ENCODE peak calls at places on chromosomes 13 and 19, in four cellular contexts. Z is psoas muscle, V is GM23248, C is thoracic aorta. B is an unnamed sample. For H3K4me1, the result is how much of the 10 kb centered on the place peaks cover.

GRCh38 chr13:83752141-83752540 is 130.1 kb downstream of the SLITRK1 start:
- DNase-seq in Z (no peak), C (no peak), V (peak), B (no peak)

GRCh38 chr19:50300814-50301606 is 28.2 kb downstream of the KCNC3 start:
- DNase-seq in V (peak), Z (no peak), C (no peak), B (no peak)

GRCh38 chr19:9709305-9709704 is 34.4 kb upstream of the ZNF562 start:
- DNase-seq in V (no peak), C (no peak), Z (no peak), B (no peak)

GRCh38 chr19:6210091-6210490 is 69.7 kb downstream of the MLLT1 start:
- DNase-seq in C (no peak), V (no peak), Z (peak), B (no peak)

GRCh38 chr19:11699931-11700794 is 38.6 kb downstream of the ZNF823 start:
- DNase-seq in Z (no peak), V (peak), C (no peak), B (no peak)

GRCh38 chr19:16894080-16894479 is 5.3 kb downstream of the F2RL3 start:
- DNase-seq in C (no peak), Z (no peak), V (no peak), B (no peak)

GRCh38 chr19:40165362-40165937 is 25.8 kb upstream of the MAP3K10 start:
- DNase-seq in V (peak), C (no peak), Z (peak), B (peak)

GRCh38 chr19:34350161-34350561 is 14.8 kb upstream of the GPI start:
- DNase-seq in Z (no peak), V (peak), C (no peak), B (no peak)

GRCh38 chr19:40143612-40144011 is 47.6 kb upstream of the MAP3K10 start:
- DNase-seq in Z (no peak), C (no peak), V (no peak), B (no peak)

GRCh38 chr19:15251749-15252397 is 19.6 kb upstream of the EPHX3 start:
- DNase-seq in V (peak), C (peak), Z (peak), B (peak)

GRCh38 chr19:7682175-7682855 is 1.7 kb downstream of the TRAPPC5 start:
- DNase-seq in Z (no peak), V (peak), C (no peak), B (no peak)

GRCh38 chr13:66859078-66859477 is 371.1 kb downstream of the PCDH9 start:
- DNase-seq in C (no peak), V (no peak), Z (no peak), B (no peak)

GRCh38 chr13:100987993-100988392 is 313.4 kb upstream of the TMTC4 start:
- DNase-seq in Z (no peak), C (no peak), V (peak), B (no peak)

GRCh38 chr19:27705896-27706295 is 1507.1 kb downstream of the UQCRFS1 start:
- DNase-seq in V (no peak), C (no peak), Z (no peak), B (no peak)

GRCh38 chr13:113964251-113964995 is 9.5 kb downstream of the C13orf46 start:
- DNase-seq in V (no peak), Z (peak), C (no peak), B (no peak)

GRCh38 chr13:35979378-35979911 is 151.7 kb downstream of the DCLK1 start:
- DNase-seq in C (peak), Z (peak), V (peak), B (peak)

GRCh38 chr13:20525601-20526544 is at the start of gene CRYL1:
- DNase-seq in Z (peak), V (peak), C (peak), B (peak)

GRCh38 chr13:80010846-80011245 is 330.1 kb downstream of the SPRY2 start:
- DNase-seq in C (no peak), Z (no peak), V (no peak), B (no peak)

GRCh38 chr13:24275041-24275440 is 34.3 kb upstream of the C1QTNF9 start:
- DNase-seq in V (no peak), C (no peak), Z (no peak), B (no peak)

GRCh38 chr13:24279706-24280105 is 29.7 kb upstream of the C1QTNF9 start:
- DNase-seq in V (no peak), Z (no peak), C (no peak), B (no peak)

GRCh38 chr13:24279267-24279666 is 30.1 kb upstream of the C1QTNF9 start:
- DNase-seq in V (no peak), C (no peak), Z (no peak), B (no peak)

GRCh38 chr13:24276310-24276709 is 33.1 kb upstream of the C1QTNF9 start:
- DNase-seq in C (no peak), V (no peak), Z (no peak), B (no peak)

GRCh38 chr13:24277721-24278120 is 31.7 kb upstream of the C1QTNF9 start:
- DNase-seq in Z (no peak), C (no peak), V (no peak), B (no peak)
- H3K4me1 ChIP-seq in Z (under half), C (under half), V (under half), B (under half)

GRCh38 chr19:13984875-13985741 is 21.0 kb downstream of the RFX1 start:
- DNase-seq in Z (no peak), C (no peak), V (no peak), B (no peak)
- H3K4me1 ChIP-seq in Z (under half), C (under half), V (under half), B (under half)

GRCh38 chr13:111245781-111246384 is 74.6 kb upstream of the TEX29 start:
- DNase-seq in Z (no peak), C (no peak), V (peak), B (no peak)
- H3K4me1 ChIP-seq in Z (half or more), C (under half), V (under half), B (under half)

GRCh38 chr19:18292460-18292809 is 11.0 kb upstream of the JUND start:
- DNase-seq in V (no peak), Z (no peak), C (no peak), B (no peak)

GRCh38 chr19:18290250-18291018 is 9.0 kb upstream of the JUND start:
- DNase-seq in Z (no peak), V (peak), C (no peak), B (peak)

GRCh38 chr19:18291019-18291524 is 9.7 kb upstream of the JUND start:
- DNase-seq in Z (no peak), V (no peak), C (no peak), B (peak)

GRCh38 chr19:18292810-18293641 is 11.6 kb upstream of the JUND start:
- DNase-seq in V (peak), C (peak), Z (peak), B (peak)

DNA sequence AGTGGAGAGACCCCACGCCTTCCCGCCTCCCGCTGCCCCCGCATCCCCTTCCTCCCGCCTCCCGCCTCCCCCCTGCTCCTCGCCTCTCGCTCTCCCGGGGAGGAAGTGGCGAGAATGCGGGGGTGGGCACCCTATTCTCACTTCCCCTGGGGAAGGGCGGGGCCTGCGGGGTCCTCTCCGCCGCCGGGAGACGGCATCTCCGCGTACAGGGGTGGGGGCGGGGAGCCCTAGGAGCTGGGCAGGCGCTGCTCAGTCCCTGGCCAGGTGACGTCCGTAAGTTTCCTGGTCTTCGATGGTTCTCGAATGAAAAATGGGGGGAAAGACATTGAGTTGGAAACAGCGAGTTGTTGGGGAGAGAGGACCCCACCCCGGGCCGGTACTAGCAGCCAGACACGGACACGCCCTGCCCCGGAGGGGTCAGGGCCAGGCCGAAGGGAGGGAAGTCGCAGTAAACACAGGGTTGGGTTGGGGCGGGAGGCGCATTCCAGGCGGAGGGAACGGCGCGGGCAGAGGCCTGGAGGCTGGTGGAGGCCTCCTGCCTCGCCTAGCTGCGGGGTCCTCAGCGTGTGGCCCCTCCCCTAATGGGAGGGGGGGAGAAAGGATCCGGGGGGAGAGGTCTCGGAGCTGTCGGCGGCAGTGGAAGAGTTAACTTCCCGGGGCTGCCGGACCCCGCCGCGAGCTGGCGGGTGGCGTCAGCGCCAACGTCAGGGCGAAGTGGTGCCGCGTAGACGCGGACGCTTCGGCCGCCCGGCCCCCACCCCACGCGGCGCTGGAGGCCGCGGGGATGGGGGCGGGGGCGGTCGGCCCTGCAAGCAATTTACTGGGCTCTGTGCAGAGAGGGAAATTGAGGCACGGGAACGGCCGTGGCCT is 10.4 kb upstream of the JUND start:
- DNase-seq in Z (peak), V (peak), C (peak), B (peak)
- H3K4me1 ChIP-seq in Z (under half), V (under half), C (under half), B (under half)

GRCh38 chr19:38890686-38891085 is 8.7 kb downstream of the SIRT2 start:
- DNase-seq in V (no peak), Z (peak), C (no peak), B (no peak)
- H3K4me1 ChIP-seq in V (under half), Z (half or more), C (under half), B (under half)

DNA sequence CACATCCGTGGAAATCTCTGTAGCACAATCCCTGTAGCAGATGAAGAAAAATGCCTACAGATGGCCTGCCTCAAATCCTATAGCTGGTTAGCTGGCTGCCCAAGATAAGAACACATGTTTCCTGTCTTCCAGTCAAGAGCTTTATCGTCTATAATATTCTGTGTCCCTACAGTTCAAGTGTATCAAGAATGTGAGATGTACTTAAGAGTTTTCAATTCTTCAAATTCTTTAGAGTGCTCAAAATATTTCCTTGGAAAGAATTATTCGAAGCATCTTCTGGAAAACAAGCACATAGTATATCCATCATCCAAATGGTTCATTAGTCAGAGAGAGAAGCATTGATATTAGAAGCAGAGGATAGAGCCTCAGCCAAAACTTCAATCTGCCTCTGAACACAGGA is 239.8 kb downstream of the COG6 start:
- DNase-seq in V (no peak), Z (no peak), C (no peak), B (no peak)
- H3K4me1 ChIP-seq in V (under half), Z (under half), C (under half), B (under half)

GRCh38 chr13:41459754-41460111 is 2.4 kb downstream of the RGCC start:
- DNase-seq in V (peak), Z (no peak), C (no peak), B (no peak)
- H3K4me1 ChIP-seq in V (under half), Z (under half), C (under half), B (under half)